ENCODE peak calls at places on chromosomes 12 and 14, in five cellular contexts. M is upper lobe of right lung, X is IMR-90, H is Caco-2, E is body of pancreas. A is an unnamed sample.

GRCh38 chr14:67221248-67221981 is 19.8 kb upstream of the PALS1 start:
- DNase-seq in M (no peak), E (no peak), X (peak), H (no peak), A (peak)

GRCh38 chr12:9124346-9125031 is 8.8 kb upstream of the A2M start:
- DNase-seq in X (no peak), H (no peak), M (peak), E (no peak), A (no peak)

GRCh38 chr12:71947645-71948105 is 9.0 kb downstream of the TPH2 start:
- DNase-seq in M (no peak), H (peak), E (peak), X (peak), A (no peak)

GRCh38 chr14:57038689-57039088 is 228.4 kb upstream of the OTX2 start:
- DNase-seq in M (no peak), E (no peak), H (no peak), X (no peak), A (no peak)

GRCh38 chr12:16939871-16940306 is 333.9 kb upstream of the LMO3 start:
- DNase-seq in H (peak), E (peak), M (peak), X (peak), A (peak)

GRCh38 chr14:62064741-62065323 is 302.6 kb downstream of the SNAPC1 start:
- DNase-seq in H (no peak), M (no peak), E (no peak), X (no peak), A (no peak)

GRCh38 chr12:23576372-23576771 is 373.1 kb downstream of the SOX5 start:
- DNase-seq in M (no peak), X (no peak), H (no peak), E (no peak), A (no peak)

GRCh38 chr14:100592972-100593371 is 5.8 kb upstream of the BEGAIN start:
- DNase-seq in H (no peak), M (peak), X (no peak), E (no peak), A (no peak)

GRCh38 chr12:23888396-23889068 is 60.9 kb downstream of the SOX5 start:
- DNase-seq in E (no peak), H (no peak), X (no peak), M (no peak), A (peak)

GRCh38 chr14:68458840-68459469 is 333.9 kb downstream of the ZFP36L1 start:
- DNase-seq in E (peak), X (peak), H (peak), M (peak), A (peak)

GRCh38 chr14:53915364-53916014 is 41.1 kb downstream of the BMP4 start:
- DNase-seq in X (no peak), M (no peak), H (no peak), E (no peak), A (no peak)

GRCh38 chr12:124328116-124328515 is 33.2 kb downstream of the RFLNA start:
- DNase-seq in X (no peak), H (no peak), M (no peak), E (no peak), A (no peak)

GRCh38 chr12:67919406-67919805 is 69.8 kb upstream of the IFNG-AS1 start:
- DNase-seq in E (no peak), M (no peak), X (no peak), H (no peak), A (no peak)

GRCh38 chr14:91889477-91890211 is 22.3 kb upstream of the TC2N start:
- DNase-seq in M (no peak), X (no peak), E (peak), H (no peak), A (no peak)

GRCh38 chr14:65847065-65847847 is 434.7 kb downstream of the FUT8 start:
- DNase-seq in H (no peak), E (peak), X (no peak), M (no peak), A (no peak)
- H3K4me3 ChIP-seq in H (no peak), E (no peak), X (no peak), M (no peak), A (no peak)

GRCh38 chr12:49553512-49554088 is 14.3 kb downstream of the MCRS1 start:
- DNase-seq in M (no peak), E (no peak), X (no peak), H (no peak), A (no peak)
- TF ChIP-seq CTCF in M (peak), E (peak), X (peak), H (peak), A (peak)

DNA sequence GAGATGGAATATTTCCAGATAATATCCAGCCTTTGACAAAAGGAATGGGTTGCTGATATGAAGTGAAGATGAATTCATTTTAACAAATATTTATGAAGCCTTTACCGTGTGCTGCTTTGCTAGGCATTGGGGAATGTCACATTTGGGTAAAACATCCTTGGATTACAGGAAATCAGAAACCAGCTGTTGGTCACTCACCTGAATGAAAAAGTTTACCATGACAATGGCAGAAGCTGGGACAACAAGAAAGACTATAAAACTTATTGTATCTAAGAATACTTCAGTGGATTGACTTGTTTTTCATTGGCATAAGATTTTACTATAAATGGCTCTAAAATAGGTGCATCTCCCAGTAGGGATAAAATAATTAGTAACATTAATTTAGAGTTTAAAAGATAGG is 19.7 kb downstream of the PPP4R4 start:
- DNase-seq in X (no peak), H (no peak), M (no peak), E (no peak), A (no peak)
- H3K4me3 ChIP-seq in X (no peak), H (no peak), M (no peak), E (no peak), A (no peak)

GRCh38 chr12:27972721-27973120 is at the start of gene PTHLH:
- DNase-seq in M (no peak), H (no peak), X (no peak), E (no peak), A (no peak)
- TF ChIP-seq CTCF in M (no peak), H (no peak), X (no peak), E (no peak), A (no peak)

GRCh38 chr12:74514098-74514872 is 23.4 kb upstream of the ATXN7L3B start:
- DNase-seq in H (no peak), X (no peak), E (no peak), M (no peak), A (no peak)
- H3K4me3 ChIP-seq in H (no peak), X (no peak), E (no peak), M (no peak), A (no peak)

GRCh38 chr12:99277566-99277965 is 370.0 kb upstream of the GARIN6 start:
- DNase-seq in E (no peak), M (no peak), X (no peak), H (no peak), A (no peak)
- TF ChIP-seq CTCF in E (no peak), M (no peak), X (no peak), H (no peak), A (no peak)

GRCh38 chr12:74293689-74294131 is 243.9 kb upstream of the ATXN7L3B start:
- DNase-seq in X (no peak), E (no peak), H (no peak), M (no peak), A (no peak)
- H3K4me3 ChIP-seq in X (no peak), E (no peak), H (no peak), M (no peak), A (no peak)

A was measured in fibroblast of the aortic adventitia.